ENCODE peak calls at places on chromosomes 2 and 18, in ten cellular contexts. F is bronchial epithelial cell, O is tibial nerve, V is GM23338, U is breast epithelium, H is uterus, L is tibial artery, T is fibroblast of lung, C is PC-3, M is heart right ventricle. S is an unnamed sample.

GRCh38 chr2:174332607-174333001 is 2.1 kb upstream of the SP9 start:
- DNase-seq in L (no peak), T (no peak), O (no peak), C (peak; percentile 46), V (peak; percentile 82), M (no peak), H (no peak), U (no peak), F (no peak), S (no peak)

GRCh38 chr18:55779711-55780590 is 192.0 kb upstream of the TCF4 start:
- DNase-seq in L (no peak), M (peak; percentile 34), O (no peak), V (peak; percentile 66), U (no peak), F (no peak), H (peak; percentile 47), T (no peak), C (no peak), S (no peak)

GRCh38 chr18:55778731-55779460 is 190.9 kb upstream of the TCF4 start:
- DNase-seq in O (no peak), M (peak; percentile 38), L (no peak), H (no peak), C (no peak), V (peak; percentile 44), U (no peak), T (no peak), F (peak; percentile 86), S (no peak)

GRCh38 chr2:70553334-70553583 is 367 bp downstream of the TGFA start:
- DNase-seq in U (peak; percentile 47), T (no peak), M (no peak), H (no peak), V (peak; percentile 75), O (peak; percentile 11), F (peak; percentile 42), C (peak; percentile 43), L (no peak), S (no peak)

GRCh38 chr2:36214682-36215081 is 140.9 kb upstream of the CRIM1 start:
- DNase-seq in M (no peak), U (no peak), C (no peak), O (no peak), V (peak; percentile 24), L (no peak), H (no peak), T (no peak), F (no peak), S (no peak)

GRCh38 chr18:75831960-75832359 is 404.5 kb upstream of the SMIM21 start:
- DNase-seq in V (no peak), O (no peak), C (no peak), M (no peak), H (no peak), T (no peak), U (no peak), L (no peak), F (no peak), S (no peak)

GRCh38 chr2:16391986-16392385 is 273.6 kb downstream of the CYRIA start:
- DNase-seq in M (no peak), V (no peak), C (no peak), L (no peak), T (no peak), H (no peak), F (no peak), O (no peak), U (no peak), S (no peak)

GRCh38 chr2:172100080-172101007 is 2.4 kb downstream of the DLX2 start:
- DNase-seq in F (no peak), U (no peak), O (no peak), V (peak; percentile 55), C (no peak), M (no peak), T (no peak), L (no peak), H (no peak), S (no peak)

GRCh38 chr2:55418512-55419235 is 982 bp downstream of the CCDC88A start:
- DNase-seq in V (no peak), M (no peak), C (no peak), T (no peak), U (no peak), H (no peak), L (no peak), F (peak; percentile 15), O (peak; percentile 8), S (no peak)

GRCh38 chr2:29309090-29310054 is 194.2 kb downstream of the CLIP4 start:
- DNase-seq in O (peak; percentile 70), M (peak; percentile 59), V (peak; percentile 88), C (peak; percentile 76), F (peak; percentile 68), H (no peak), U (peak; percentile 36), L (peak; percentile 60), T (peak; percentile 66), S (no peak)

GRCh38 chr2:224145751-224146355 is 106.8 kb upstream of the SERPINE2 start:
- DNase-seq in M (peak; percentile 44), F (peak; percentile 85), C (peak; percentile 79), H (no peak), O (no peak), T (peak; percentile 76), U (no peak), L (peak; percentile 32), V (no peak), S (no peak)

GRCh38 chr2:25740810-25741381 is 67.5 kb upstream of the DTNB start:
- DNase-seq in H (no peak), T (no peak), U (no peak), O (no peak), C (no peak), F (peak; percentile 33), M (no peak), V (peak; percentile 63), L (no peak), S (no peak)

GRCh38 chr2:118853647-118854367 is 6.4 kb upstream of the EN1 start:
- DNase-seq in T (no peak), L (no peak), U (no peak), M (no peak), O (no peak), F (no peak), H (no peak), C (no peak), V (peak; percentile 62), S (no peak)

GRCh38 chr2:229852565-229852964 is 69.2 kb downstream of the TRIP12 start:
- DNase-seq in L (peak; percentile 35), O (no peak), V (no peak), C (peak; percentile 26), T (peak; percentile 67), M (peak; percentile 48), F (peak; percentile 30), H (no peak), U (no peak), S (peak; percentile 2)

GRCh38 chr18:49857708-49858107 is 44.4 kb upstream of the ACAA2 start:
- DNase-seq in T (no peak), O (no peak), U (no peak), C (no peak), F (no peak), L (no peak), V (peak; percentile 23), M (no peak), H (no peak), S (no peak)
- TF ChIP-seq CTCF in T (no peak), O (no peak), U (no peak), C (no peak), F (no peak), L (no peak), V (peak; percentile 41), M (no peak), H (no peak), S (no peak)

DNA sequence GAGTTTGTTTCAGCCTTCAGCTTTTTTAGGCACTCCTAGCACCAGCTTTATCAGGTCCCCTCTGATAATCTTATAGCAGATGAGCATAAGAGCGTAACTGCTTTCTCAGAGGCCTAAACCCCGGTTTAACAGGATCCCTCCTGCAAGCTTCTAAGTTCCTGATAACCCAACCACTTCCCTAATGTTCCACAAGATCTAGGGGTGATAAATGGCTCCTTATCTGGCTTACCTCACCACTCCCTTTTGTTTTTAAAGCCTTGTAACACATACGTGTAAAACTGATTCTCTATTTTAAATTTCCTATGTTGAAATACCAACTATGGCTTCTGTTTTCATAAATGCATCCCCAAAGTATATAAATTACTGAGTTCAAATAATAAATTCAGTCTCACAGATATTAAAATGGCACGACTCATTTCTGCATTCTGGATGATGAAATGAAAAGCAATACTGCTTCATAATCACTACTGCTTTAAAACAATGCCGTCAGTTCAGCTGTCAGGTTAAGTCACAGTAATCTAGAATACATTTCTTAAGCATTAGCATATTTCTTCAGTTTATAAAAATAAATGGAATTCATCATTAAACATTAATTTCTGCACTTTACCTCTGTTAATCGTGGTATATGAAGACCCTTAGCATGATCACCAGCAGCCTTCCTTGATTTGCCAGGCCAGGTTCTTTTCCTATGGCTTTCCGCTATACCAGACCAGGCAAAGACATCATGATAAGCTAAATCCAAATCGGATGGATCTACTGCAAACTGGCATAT is 126.3 kb downstream of the C2orf74 start:
- DNase-seq in F (no peak), L (no peak), M (no peak), U (no peak), C (no peak), O (no peak), T (peak; percentile 76), H (no peak), V (no peak), S (no peak)
- H3K36me3 ChIP-seq in F (peaks cover 7% of the 10 kb centered on the region), L (peaks cover 10% of the 10 kb centered on the region), M (peaks cover 93% of the 10 kb centered on the region), U (peaks cover 8% of the 10 kb centered on the region), C (peaks cover 3% of the 10 kb centered on the region), O (peaks cover 21% of the 10 kb centered on the region), T (peaks cover 1% of the 10 kb centered on the region), H (no peaks in the 10 kb centered on the region), V (peaks cover 4% of the 10 kb centered on the region), S (no peaks in the 10 kb centered on the region)

DNA sequence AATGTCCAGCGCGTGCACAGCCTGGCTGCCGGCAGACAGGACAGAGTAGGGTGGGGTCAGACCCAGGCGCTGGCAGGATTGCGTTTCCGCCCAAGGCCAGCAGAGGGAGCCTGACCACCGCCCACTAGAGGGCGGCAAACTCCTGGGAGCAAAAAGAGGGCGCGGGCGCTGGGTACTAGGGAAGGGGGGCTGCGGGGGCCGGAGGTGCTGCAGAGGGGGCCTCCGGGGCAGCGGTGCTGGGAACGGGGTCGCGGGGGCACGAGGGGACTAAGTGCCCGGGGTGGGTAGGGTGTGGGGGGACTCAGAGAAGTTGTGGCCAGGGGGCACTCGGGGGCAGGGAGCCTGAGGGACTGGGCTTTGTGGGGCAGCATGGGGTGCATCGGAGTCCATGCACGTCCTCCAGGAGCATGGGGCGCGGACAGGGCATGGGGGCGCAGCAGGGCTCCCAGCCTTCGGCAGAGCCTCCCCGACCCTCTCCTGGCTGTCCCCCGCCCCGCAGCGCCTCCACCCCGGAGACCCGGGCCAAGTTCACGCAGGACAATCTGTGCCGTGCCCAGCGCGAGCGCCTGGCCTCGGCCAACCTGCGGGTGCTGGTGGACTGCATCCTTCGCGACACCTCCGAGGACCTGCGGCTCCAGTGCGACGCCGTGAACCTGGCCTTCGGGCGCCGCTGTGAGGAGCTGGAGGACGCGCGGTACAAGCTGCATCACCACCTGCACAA is 3.2 kb downstream of the TEKT4 start:
- DNase-seq in V (peak; percentile 91), T (no peak), H (no peak), U (no peak), O (no peak), M (no peak), C (peak; percentile 80), L (no peak), F (no peak), S (no peak)
- TF ChIP-seq CTCF in V (peak; percentile 96), T (peak; percentile 52), H (no peak), U (peak; percentile 23), O (peak; percentile 27), M (peak; percentile 15), C (peak; percentile 98), L (peak; percentile 42), F (peak; percentile 68), S (peak; percentile 56)

DNA sequence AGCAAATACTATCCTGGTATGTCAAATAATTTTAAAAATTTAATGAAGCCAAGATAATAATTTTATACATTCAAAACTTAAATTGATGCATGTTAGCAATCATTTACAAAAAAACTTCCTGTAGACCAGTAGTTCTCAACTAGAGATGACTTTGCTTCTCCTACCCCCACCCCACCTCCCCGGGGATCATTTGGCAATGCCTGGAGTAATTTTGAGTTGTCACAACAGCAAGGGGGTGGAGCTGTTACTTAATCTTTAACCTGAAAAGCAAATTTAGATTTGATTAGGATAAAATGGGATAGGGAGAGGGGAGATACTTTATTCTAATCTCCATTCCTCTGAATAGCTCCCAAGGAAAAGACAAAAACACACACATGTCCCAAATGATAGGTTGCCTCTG is 4.2 kb downstream of the SLC40A1 start:
- DNase-seq in O (peak; percentile 49), F (no peak), H (no peak), U (no peak), V (no peak), L (peak; percentile 77), C (no peak), M (no peak), T (no peak), S (no peak)
- H3K36me3 ChIP-seq in O (peaks cover 36% of the 10 kb centered on the region), F (no peaks in the 10 kb centered on the region), H (no peaks in the 10 kb centered on the region), U (no peaks in the 10 kb centered on the region), V (no peaks in the 10 kb centered on the region), L (peaks cover 23% of the 10 kb centered on the region), C (no peaks in the 10 kb centered on the region), M (peaks cover 51% of the 10 kb centered on the region), T (no peaks in the 10 kb centered on the region), S (no peaks in the 10 kb centered on the region)

S was measured in esophagus squamous epithelium.